ENCODE peak calls at places on chromosomes 6 and 20, in five cellular contexts. One of them, this sample, is unnamed.

GRCh38 chr6:49541936-49542335 is 8.5 kb upstream of the C6orf141 start:
- DNase-seq in HepG2: no peak
- DNase-seq in SK-N-SH: no peak
- DNase-seq in K562: no peak
- DNase-seq in H1: no peak
- DNase-seq in this sample: no peak

GRCh38 chr20:16350465-16350864 is 222.8 kb downstream of the KIF16B start:
- DNase-seq in HepG2: no peak
- DNase-seq in SK-N-SH: no peak
- DNase-seq in K562: no peak
- DNase-seq in H1: no peak
- DNase-seq in this sample: no peak

GRCh38 chr6:57313711-57314471 is 3.5 kb upstream of the PRIM2 start:
- DNase-seq in HepG2: no peak
- DNase-seq in SK-N-SH: no peak
- DNase-seq in K562: no peak
- DNase-seq in H1: no peak
- DNase-seq in this sample: peak; percentile 30

GRCh38 chr6:144797881-144798589 is 512.9 kb downstream of the UTRN start:
- DNase-seq in HepG2: no peak
- DNase-seq in SK-N-SH: no peak
- DNase-seq in K562: no peak
- DNase-seq in H1: no peak
- DNase-seq in this sample: no peak

GRCh38 chr6:143701343-143702234 is 23.8 kb downstream of the PHACTR2 start:
- DNase-seq in HepG2: no peak
- DNase-seq in SK-N-SH: peak; percentile 20
- DNase-seq in K562: no peak
- DNase-seq in H1: no peak
- DNase-seq in this sample: no peak

GRCh38 chr6:21909321-21909720 is 315.8 kb downstream of the SOX4 start:
- DNase-seq in HepG2: no peak
- DNase-seq in SK-N-SH: no peak
- DNase-seq in K562: no peak
- DNase-seq in H1: no peak
- DNase-seq in this sample: no peak

GRCh38 chr6:133991096-133991593 is 38.1 kb downstream of the TBPL1 start:
- DNase-seq in HepG2: peak; percentile 21
- DNase-seq in SK-N-SH: no peak
- DNase-seq in K562: no peak
- DNase-seq in H1: no peak
- DNase-seq in this sample: no peak

GRCh38 chr20:25065044-25065624 is 7.2 kb upstream of the ACSS1 start:
- DNase-seq in HepG2: no peak
- DNase-seq in SK-N-SH: no peak
- DNase-seq in K562: no peak
- DNase-seq in H1: no peak
- DNase-seq in this sample: no peak

GRCh38 chr20:46900826-46901225 is 6.2 kb downstream of the EYA2 start:
- DNase-seq in HepG2: no peak
- DNase-seq in SK-N-SH: no peak
- DNase-seq in K562: no peak
- DNase-seq in H1: no peak
- DNase-seq in this sample: no peak
- TF ChIP-seq JUND in HepG2: no peak
- TF ChIP-seq JUND in SK-N-SH: no peak
- TF ChIP-seq JUND in K562: no peak
- TF ChIP-seq JUND in H1: no peak
- TF ChIP-seq JUND in this sample: no peak

DNA sequence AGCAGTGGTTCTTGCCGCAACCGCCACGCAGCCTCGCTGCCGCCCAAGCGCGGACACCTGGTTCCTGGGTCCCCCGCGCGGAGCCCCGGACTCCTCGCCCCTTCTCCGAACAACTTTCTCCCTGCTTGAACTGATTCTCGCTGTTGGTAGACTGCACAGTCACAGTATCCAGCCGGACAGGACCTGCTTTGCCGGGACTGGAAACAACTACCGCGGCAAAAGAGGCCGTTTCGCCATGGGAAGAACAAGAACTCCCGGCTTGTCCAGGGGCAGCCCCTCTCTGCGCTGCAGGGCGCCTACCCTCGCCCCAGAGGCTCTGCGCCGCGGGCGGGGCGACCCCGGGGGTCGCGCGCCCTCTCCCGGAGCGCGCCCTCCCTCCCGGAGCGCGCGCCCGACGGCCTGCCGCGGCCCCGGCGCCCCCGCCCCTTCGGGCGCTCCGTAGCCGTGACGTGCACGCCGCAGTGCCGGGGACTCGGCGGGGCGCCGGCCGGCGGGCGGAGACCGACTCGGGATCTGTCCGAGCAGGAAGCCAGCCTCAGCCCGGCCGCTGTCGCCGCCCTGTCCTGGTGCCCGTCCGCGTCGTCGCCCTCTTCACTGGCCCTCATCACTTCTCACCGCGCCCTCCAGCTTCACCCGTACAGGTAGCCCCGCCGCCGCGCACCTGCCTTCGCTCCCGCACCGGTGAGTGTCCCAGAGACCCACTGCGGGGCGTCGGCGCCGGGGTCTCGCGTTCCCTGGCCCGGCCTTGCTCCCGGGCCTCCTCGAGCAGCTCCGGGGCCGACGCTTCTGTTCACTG is at the start of gene MYO6:
- DNase-seq in HepG2: peak; percentile 26
- DNase-seq in SK-N-SH: peak; percentile 92
- DNase-seq in K562: peak; percentile 76
- DNase-seq in H1: peak; percentile 85
- DNase-seq in this sample: peak; percentile 75
- TF ChIP-seq JUND in HepG2: no peak
- TF ChIP-seq JUND in SK-N-SH: no peak
- TF ChIP-seq JUND in K562: peak; percentile 8
- TF ChIP-seq JUND in H1: no peak
- TF ChIP-seq JUND in this sample: no peak

GRCh38 chr6:16576391-16577368 is 184.6 kb downstream of the ATXN1 start:
- DNase-seq in HepG2: peak; percentile 65
- DNase-seq in SK-N-SH: no peak
- DNase-seq in K562: no peak
- DNase-seq in H1: no peak
- DNase-seq in this sample: no peak

GRCh38 chr6:16585805-16586204 is 175.5 kb downstream of the ATXN1 start:
- DNase-seq in HepG2: no peak
- DNase-seq in SK-N-SH: no peak
- DNase-seq in K562: no peak
- DNase-seq in H1: no peak
- DNase-seq in this sample: no peak

GRCh38 chr6:16583151-16583762 is 178.0 kb downstream of the ATXN1 start:
- DNase-seq in HepG2: no peak
- DNase-seq in SK-N-SH: no peak
- DNase-seq in K562: no peak
- DNase-seq in H1: no peak
- DNase-seq in this sample: no peak

GRCh38 chr6:16578695-16579094 is 182.6 kb downstream of the ATXN1 start:
- DNase-seq in HepG2: peak; percentile 59
- DNase-seq in SK-N-SH: no peak
- DNase-seq in K562: no peak
- DNase-seq in H1: no peak
- DNase-seq in this sample: no peak

DNA sequence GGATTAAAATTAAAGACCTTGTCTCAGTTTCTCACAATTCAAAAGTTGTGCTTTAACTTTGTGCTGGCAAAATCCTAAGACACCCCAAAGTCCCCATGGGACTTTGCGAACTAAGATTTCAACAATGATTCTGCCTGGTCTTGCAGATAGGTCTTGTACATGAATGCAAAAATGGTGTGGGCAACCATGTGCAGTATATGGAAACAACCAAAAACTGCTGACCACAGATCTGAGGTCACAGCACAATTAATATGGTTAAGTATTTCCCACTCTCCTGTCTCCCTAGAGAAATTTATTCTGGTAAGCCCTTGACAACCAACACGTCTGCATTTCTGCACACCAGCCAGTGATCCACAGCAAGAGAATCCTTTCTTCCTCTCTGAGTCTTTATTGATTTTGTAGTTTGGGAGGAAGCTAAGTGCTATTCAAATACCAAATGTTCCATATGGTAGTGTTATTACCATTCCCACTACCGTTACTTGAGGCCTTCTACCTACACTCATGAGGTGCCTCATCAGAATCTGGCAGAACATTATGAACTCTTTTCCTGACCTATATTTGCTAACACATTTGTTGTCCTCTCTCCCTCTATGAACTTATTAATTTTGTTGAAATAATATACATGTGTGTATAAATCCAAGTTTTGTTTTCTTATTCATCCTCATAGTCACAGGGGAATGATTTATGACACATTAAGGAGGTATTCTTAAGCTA is 178.7 kb downstream of the ATXN1 start:
- DNase-seq in HepG2: no peak
- DNase-seq in SK-N-SH: no peak
- DNase-seq in K562: no peak
- DNase-seq in H1: no peak
- DNase-seq in this sample: no peak
- TF ChIP-seq JUND in HepG2: no peak
- TF ChIP-seq JUND in SK-N-SH: no peak
- TF ChIP-seq JUND in K562: no peak
- TF ChIP-seq JUND in H1: no peak
- TF ChIP-seq JUND in this sample: no peak

GRCh38 chr6:116136373-116136772 is 10.4 kb upstream of the COL10A1 start:
- DNase-seq in HepG2: no peak
- DNase-seq in SK-N-SH: no peak
- DNase-seq in K562: no peak
- DNase-seq in H1: no peak
- DNase-seq in this sample: no peak
- TF ChIP-seq JUND in HepG2: no peak
- TF ChIP-seq JUND in SK-N-SH: no peak
- TF ChIP-seq JUND in K562: no peak
- TF ChIP-seq JUND in H1: no peak
- TF ChIP-seq JUND in this sample: no peak

DNA sequence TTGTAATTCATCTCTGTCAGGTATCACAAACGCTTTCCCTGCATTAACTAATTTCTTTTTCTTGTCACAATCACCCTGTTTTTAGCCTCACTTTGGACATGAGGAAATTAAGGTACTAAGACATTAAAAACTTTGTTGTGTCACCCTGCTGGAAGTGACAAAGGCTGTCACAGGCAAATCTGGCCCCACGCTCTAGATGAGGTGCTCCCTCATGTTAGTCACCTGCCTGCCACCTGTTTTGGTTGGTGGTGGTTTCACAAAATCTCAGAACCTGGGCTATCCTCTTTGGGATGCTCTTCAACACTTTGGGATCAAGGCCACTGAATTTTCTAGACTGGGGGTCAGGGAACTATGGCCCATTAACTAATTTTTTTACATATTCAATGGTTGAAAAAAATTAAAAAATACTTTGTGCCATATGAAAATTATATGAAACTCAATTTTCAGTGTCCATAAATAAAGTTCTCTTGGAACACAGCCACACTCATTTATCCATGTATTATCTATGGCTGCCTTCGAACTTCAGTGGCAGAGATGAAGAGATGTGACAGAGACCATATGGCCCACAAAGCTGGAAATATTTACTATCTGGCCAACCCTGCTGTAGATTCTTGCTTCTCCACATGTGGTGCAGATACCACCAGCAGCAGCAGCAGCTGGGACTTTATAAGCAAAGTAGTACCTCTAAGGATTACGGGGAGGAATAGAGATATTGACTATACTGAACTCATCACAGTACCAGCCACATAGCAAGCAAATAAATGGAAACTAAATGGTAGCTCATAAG is 16.1 kb upstream of the TNFAIP3 start:
- DNase-seq in HepG2: no peak
- DNase-seq in SK-N-SH: no peak
- DNase-seq in K562: no peak
- DNase-seq in H1: no peak
- DNase-seq in this sample: no peak
- TF ChIP-seq JUND in HepG2: no peak
- TF ChIP-seq JUND in SK-N-SH: no peak
- TF ChIP-seq JUND in K562: no peak
- TF ChIP-seq JUND in H1: no peak
- TF ChIP-seq JUND in this sample: no peak